ENCODE peak calls at places on chromosomes 7 and 10, in four cellular contexts. S is A549, B is dorsolateral prefrontal cortex, U is brain microvascular endothelial cell. X is an unnamed sample.
A peak's percentile ranks its signal among the peaks of the same experiment; 100 is the strongest.

GRCh38 chr7:78112488-78112887 is 313.9 kb downstream of the PHTF2 start:
- DNase-seq in S (no peak), B (no peak), U (no peak), X (no peak)

GRCh38 chr10:74960670-74961069 is 134.3 kb downstream of the KAT6B start:
- DNase-seq in B (no peak), S (no peak), U (no peak), X (no peak)

GRCh38 chr7:98294798-98295382 is 13.4 kb downstream of the BRI3 start:
- DNase-seq in B (peak; percentile 50), S (peak; percentile 85), U (peak; percentile 51), X (no peak)

GRCh38 chr7:51154201-51154600 is 162.4 kb downstream of the COBL start:
- DNase-seq in B (peak; percentile 56), S (no peak), U (no peak), X (no peak)

GRCh38 chr10:3897156-3897555 is 112.1 kb upstream of the KLF6 start:
- DNase-seq in B (no peak), S (no peak), U (peak; percentile 78), X (no peak)

GRCh38 chr10:35821339-35821911 is 179.3 kb upstream of the FZD8 start:
- DNase-seq in S (no peak), U (peak; percentile 7), B (no peak), X (no peak)

GRCh38 chr10:62559481-62560206 is 185.5 kb downstream of the ZNF365 start:
- DNase-seq in S (no peak), U (no peak), B (no peak), X (no peak)

GRCh38 chr7:50814166-50814565 is 31.5 kb upstream of the GRB10 start:
- DNase-seq in B (no peak), U (no peak), S (no peak), X (no peak)

GRCh38 chr7:25762511-25763119 is 389.4 kb upstream of the NFE2L3 start:
- DNase-seq in U (no peak), S (no peak), B (no peak), X (no peak)

GRCh38 chr7:43164757-43165156 is 52.3 kb downstream of the HECW1 start:
- DNase-seq in S (peak; percentile 62), B (no peak), U (peak; percentile 95), X (peak; percentile 87)

GRCh38 chr7:725223-726005 is 1.1 kb upstream of the DNAAF5 start:
- DNase-seq in U (peak; percentile 77), B (no peak), S (no peak), X (no peak)

GRCh38 chr10:29522038-29522855 is 112.5 kb downstream of the SVIL start:
- DNase-seq in S (no peak), B (no peak), U (peak; percentile 74), X (no peak)

GRCh38 chr7:55375237-55375636 is 10.1 kb downstream of the LANCL2 start:
- DNase-seq in U (no peak), S (no peak), B (no peak), X (no peak)

GRCh38 chr7:80830584-80831319 is 88.1 kb downstream of the SEMA3C start:
- DNase-seq in B (no peak), U (no peak), S (no peak), X (no peak)

GRCh38 chr7:123714296-123715080 is 34.3 kb downstream of the WASL start:
- DNase-seq in U (no peak), B (no peak), S (no peak), X (peak; percentile 13)

GRCh38 chr7:34751725-34752643 is 94.0 kb downstream of the NPSR1 start:
- DNase-seq in S (no peak), U (no peak), B (no peak), X (no peak)

GRCh38 chr7:101754432-101755159 is 62.8 kb upstream of the CUX1 start:
- DNase-seq in U (peak; percentile 41), B (no peak), S (peak; percentile 60), X (no peak)

GRCh38 chr7:80428161-80429054 is 83.5 kb downstream of the GNAT3 start:
- DNase-seq in B (no peak), U (peak; percentile 57), S (peak; percentile 28), X (no peak)

GRCh38 chr10:35336084-35336831 is at the start of gene CCNY:
- DNase-seq in U (peak; percentile 46), S (peak; percentile 73), B (peak; percentile 78), X (no peak)

GRCh38 chr7:74040101-74040790 is 12.3 kb downstream of the ELN start:
- DNase-seq in U (no peak), S (no peak), B (no peak), X (no peak)

GRCh38 chr10:69818676-69819239 is 17.1 kb downstream of the COL13A1 start:
- DNase-seq in U (no peak), B (no peak), S (no peak), X (no peak)

GRCh38 chr7:79050592-79050991 is 402.9 kb downstream of the MAGI2 start:
- DNase-seq in U (peak; percentile 66), B (no peak), S (no peak), X (peak; percentile 26)

GRCh38 chr10:104254493-104255243 is at the start of gene GSTO1:
- DNase-seq in S (peak; percentile 79), B (peak; percentile 78), U (peak; percentile 45), X (peak; percentile 46)

GRCh38 chr10:10044959-10045764 is 972.5 kb upstream of the CELF2 start:
- DNase-seq in S (no peak), U (no peak), B (no peak), X (no peak)

GRCh38 chr10:10038358-10038757 is 979.3 kb upstream of the CELF2 start:
- DNase-seq in U (no peak), B (no peak), S (no peak), X (peak; percentile 15)

GRCh38 chr10:10045765-10046028 is 972.0 kb upstream of the CELF2 start:
- DNase-seq in B (no peak), U (no peak), S (no peak), X (no peak)

GRCh38 chr10:10039600-10039999 is 978.1 kb upstream of the CELF2 start:
- DNase-seq in U (no peak), B (no peak), S (no peak), X (no peak)

DNA sequence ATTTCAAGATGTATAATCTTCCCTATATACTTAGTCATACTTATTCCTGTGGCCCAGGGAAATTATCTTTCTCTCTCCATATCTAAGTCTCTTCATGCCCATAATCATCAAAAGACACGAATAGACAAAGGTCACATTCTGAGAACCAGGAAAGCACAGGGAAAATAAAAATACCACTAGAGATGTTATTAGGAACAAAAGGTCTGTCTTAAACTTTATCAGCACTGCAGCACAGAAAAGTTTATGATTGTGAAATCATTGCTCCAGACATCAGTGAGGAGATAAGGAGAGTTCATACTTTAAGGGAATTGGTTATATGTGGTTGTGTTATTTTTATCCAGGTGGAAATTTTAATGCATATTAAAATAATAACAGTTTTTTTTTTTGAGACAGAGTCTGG is 974.6 kb upstream of the CELF2 start:
- DNase-seq in B (no peak), U (no peak), S (no peak), X (no peak)
- H3K4me3 ChIP-seq in B (no peak overlapping the region), U (no peak overlapping the region), S (no peak overlapping the region), X (no peak overlapping the region)

DNA sequence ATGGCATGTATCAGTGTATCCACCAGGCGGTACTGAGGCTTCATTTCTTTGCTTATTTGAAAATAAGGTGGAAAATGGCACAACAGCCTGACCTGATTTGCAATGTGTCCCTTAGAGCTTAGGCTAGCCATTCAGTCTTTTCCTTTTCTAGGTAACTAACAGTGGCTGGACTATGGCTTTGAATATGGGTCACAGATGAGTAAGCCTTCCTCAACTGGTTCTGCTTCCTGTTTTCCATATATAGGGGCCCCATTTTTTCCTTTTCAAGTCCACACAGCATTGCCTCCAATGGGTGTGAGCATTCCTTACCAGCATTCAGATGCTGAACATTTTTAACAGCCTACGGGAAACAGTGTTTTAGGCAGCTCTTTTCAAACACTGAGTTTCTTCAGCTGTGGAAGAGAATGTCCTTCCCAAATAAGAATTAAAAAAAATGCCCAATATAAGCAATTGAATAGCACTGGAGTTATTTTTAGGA is 3.9 kb upstream of the ITGB1 start:
- DNase-seq in U (peak; percentile 77), B (no peak), S (no peak), X (peak; percentile 73)
- TF ChIP-seq CTCF in U (peak; percentile 46), B (no peak), S (peak; percentile 21), X (peak; percentile 37)

GRCh38 chr7:27123021-27123476 is 7.5 kb downstream of the HOXA4 start:
- DNase-seq in B (no peak), S (no peak), U (no peak), X (no peak)
- H3K27ac ChIP-seq in B (no peak overlapping the region), S (peak overlapping the region; percentile 90), U (no peak overlapping the region), X (peak overlapping the region; percentile 94)

GRCh38 chr10:23172429-23172828 is 19.7 kb upstream of the PTF1A start:
- DNase-seq in B (peak; percentile 10), S (no peak), U (no peak), X (no peak)

GRCh38 chr10:23174974-23175512 is 17.1 kb upstream of the PTF1A start:
- DNase-seq in S (no peak), B (no peak), U (no peak), X (no peak)

GRCh38 chr10:23174075-23174973 is 17.8 kb upstream of the PTF1A start:
- DNase-seq in S (no peak), U (no peak), B (peak; percentile 32), X (no peak)

GRCh38 chr10:23172846-23173548 is 19.1 kb upstream of the PTF1A start:
- DNase-seq in B (peak; percentile 26), U (no peak), S (no peak), X (no peak)

DNA sequence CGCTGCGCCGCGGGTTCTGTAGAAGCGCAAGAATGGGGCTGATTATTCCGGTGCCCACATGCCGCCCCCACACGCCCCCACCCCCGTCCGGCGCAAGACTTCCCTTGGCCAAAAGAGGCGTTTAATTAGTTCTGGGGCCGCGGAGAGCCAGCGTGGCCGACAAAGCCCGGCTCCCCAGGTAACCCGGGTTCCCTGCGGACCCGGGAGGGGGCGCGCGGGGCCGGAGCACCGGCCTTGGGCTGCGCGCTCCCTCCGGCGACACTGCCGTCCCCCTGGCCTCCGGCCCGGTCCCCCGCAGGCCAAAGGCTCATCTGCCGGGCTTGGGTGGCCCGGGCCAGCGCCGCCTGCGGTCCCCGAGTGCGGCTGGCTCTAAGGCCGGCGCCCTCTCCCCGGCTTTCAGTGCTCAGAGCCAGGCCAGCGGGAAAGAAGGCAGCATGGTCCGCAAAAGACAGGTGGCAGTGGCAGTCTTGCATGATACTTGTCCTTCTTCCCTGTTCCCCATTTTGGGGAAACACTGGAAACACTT is 18.5 kb upstream of the PTF1A start:
- DNase-seq in U (no peak), B (peak; percentile 16), S (no peak), X (no peak)
- H3K4me3 ChIP-seq in U (no peak overlapping the region), B (peak overlapping the region; percentile 66), S (no peak overlapping the region), X (no peak overlapping the region)

GRCh38 chr7:32901629-32902028 is 10.1 kb upstream of the KBTBD2 start:
- DNase-seq in B (no peak), S (no peak), U (no peak), X (no peak)

GRCh38 chr7:32900415-32900814 is 8.9 kb upstream of the KBTBD2 start:
- DNase-seq in B (no peak), S (no peak), U (no peak), X (no peak)

GRCh38 chr7:32910195-32910594 is 18.6 kb upstream of the KBTBD2 start:
- DNase-seq in B (no peak), U (no peak), S (no peak), X (no peak)

GRCh38 chr7:32905175-32905662 is 13.7 kb upstream of the KBTBD2 start:
- DNase-seq in S (no peak), U (peak; percentile 59), B (peak; percentile 46), X (no peak)
- TF ChIP-seq CTCF in S (no peak), U (no peak), B (peak; percentile 23), X (peak; percentile 10)

GRCh38 chr7:150401424-150401790 is 22.3 kb downstream of the ZNF775 start:
- DNase-seq in S (no peak), B (no peak), U (no peak), X (no peak)
- H3K27ac ChIP-seq in S (peak overlapping the region; percentile 69), B (no peak overlapping the region), U (no peak overlapping the region), X (no peak overlapping the region)

GRCh38 chr10:78774999-78775711 is 293.6 kb upstream of the ZMIZ1 start:
- DNase-seq in S (no peak), U (peak; percentile 49), B (no peak), X (peak; percentile 23)
- H3K4me3 ChIP-seq in S (no peak overlapping the region), U (no peak overlapping the region), B (no peak overlapping the region), X (no peak overlapping the region)